ENCODE peak calls at places on chromosome 5, in ten cellular contexts. One of them, this sample, is unnamed.

GRCh38 chr5:68187268-68188055 is 28.1 kb upstream of the PIK3R1 start:
- DNase-seq in psoas muscle: peak
- DNase-seq in IMR-90: peak
- DNase-seq in cardiac muscle cell: peak
- DNase-seq in breast epithelium: no peak
- DNase-seq in HepG2: no peak
- DNase-seq in upper lobe of right lung: peak
- DNase-seq in fibroblast of lung: peak
- DNase-seq in sigmoid colon: peak
- DNase-seq in A549: no peak
- DNase-seq in this sample: no peak

GRCh38 chr5:84825616-84826015 is 440.9 kb upstream of the EDIL3 start:
- DNase-seq in psoas muscle: no peak
- DNase-seq in IMR-90: peak
- DNase-seq in cardiac muscle cell: no peak
- DNase-seq in breast epithelium: no peak
- DNase-seq in HepG2: no peak
- DNase-seq in upper lobe of right lung: no peak
- DNase-seq in fibroblast of lung: peak
- DNase-seq in sigmoid colon: no peak
- DNase-seq in A549: no peak
- DNase-seq in this sample: no peak

GRCh38 chr5:88883566-88884434 is 816 bp upstream of the MEF2C start:
- DNase-seq in psoas muscle: peak
- DNase-seq in IMR-90: peak
- DNase-seq in cardiac muscle cell: peak
- DNase-seq in breast epithelium: no peak
- DNase-seq in HepG2: no peak
- DNase-seq in upper lobe of right lung: peak
- DNase-seq in fibroblast of lung: peak
- DNase-seq in sigmoid colon: peak
- DNase-seq in A549: no peak
- DNase-seq in this sample: no peak

GRCh38 chr5:63563008-63563917 is 399.0 kb downstream of the HTR1A start:
- DNase-seq in psoas muscle: no peak
- DNase-seq in IMR-90: no peak
- DNase-seq in cardiac muscle cell: no peak
- DNase-seq in breast epithelium: no peak
- DNase-seq in HepG2: no peak
- DNase-seq in upper lobe of right lung: no peak
- DNase-seq in fibroblast of lung: no peak
- DNase-seq in sigmoid colon: no peak
- DNase-seq in A549: no peak
- DNase-seq in this sample: no peak

GRCh38 chr5:40401281-40401680 is 278.4 kb upstream of the PTGER4 start:
- DNase-seq in psoas muscle: no peak
- DNase-seq in IMR-90: no peak
- DNase-seq in cardiac muscle cell: no peak
- DNase-seq in breast epithelium: no peak
- DNase-seq in HepG2: no peak
- DNase-seq in upper lobe of right lung: no peak
- DNase-seq in fibroblast of lung: no peak
- DNase-seq in sigmoid colon: no peak
- DNase-seq in A549: no peak
- DNase-seq in this sample: no peak

GRCh38 chr5:122661496-122662180 is 113.2 kb upstream of the SNX2 start:
- DNase-seq in psoas muscle: no peak
- DNase-seq in IMR-90: no peak
- DNase-seq in cardiac muscle cell: no peak
- DNase-seq in breast epithelium: no peak
- DNase-seq in HepG2: no peak
- DNase-seq in upper lobe of right lung: no peak
- DNase-seq in fibroblast of lung: peak
- DNase-seq in sigmoid colon: no peak
- DNase-seq in A549: no peak
- DNase-seq in this sample: no peak

GRCh38 chr5:57171818-57172465 is 1.9 kb upstream of the GPBP1 start:
- DNase-seq in psoas muscle: no peak
- DNase-seq in IMR-90: peak
- DNase-seq in cardiac muscle cell: no peak
- DNase-seq in breast epithelium: no peak
- DNase-seq in HepG2: no peak
- DNase-seq in upper lobe of right lung: peak
- DNase-seq in fibroblast of lung: peak
- DNase-seq in sigmoid colon: no peak
- DNase-seq in A549: no peak
- DNase-seq in this sample: no peak

GRCh38 chr5:138354387-138354786 is 1.9 kb downstream of the KDM3B start:
- DNase-seq in psoas muscle: no peak
- DNase-seq in IMR-90: no peak
- DNase-seq in cardiac muscle cell: no peak
- DNase-seq in breast epithelium: no peak
- DNase-seq in HepG2: no peak
- DNase-seq in upper lobe of right lung: no peak
- DNase-seq in fibroblast of lung: no peak
- DNase-seq in sigmoid colon: no peak
- DNase-seq in A549: no peak
- DNase-seq in this sample: no peak

GRCh38 chr5:147949711-147950573 is 43.6 kb upstream of the C5orf46 start:
- DNase-seq in psoas muscle: no peak
- DNase-seq in IMR-90: peak
- DNase-seq in cardiac muscle cell: peak
- DNase-seq in breast epithelium: no peak
- DNase-seq in HepG2: peak
- DNase-seq in upper lobe of right lung: no peak
- DNase-seq in fibroblast of lung: peak
- DNase-seq in sigmoid colon: no peak
- DNase-seq in A549: peak
- DNase-seq in this sample: peak

GRCh38 chr5:71830626-71831539 is 111.8 kb downstream of the CARTPT start:
- DNase-seq in psoas muscle: peak
- DNase-seq in IMR-90: peak
- DNase-seq in cardiac muscle cell: peak
- DNase-seq in breast epithelium: no peak
- DNase-seq in HepG2: no peak
- DNase-seq in upper lobe of right lung: peak
- DNase-seq in fibroblast of lung: peak
- DNase-seq in sigmoid colon: peak
- DNase-seq in A549: no peak
- DNase-seq in this sample: peak

GRCh38 chr5:75049581-75050274 is 2.6 kb downstream of the GCNT4 start:
- DNase-seq in psoas muscle: no peak
- DNase-seq in IMR-90: peak
- DNase-seq in cardiac muscle cell: peak
- DNase-seq in breast epithelium: no peak
- DNase-seq in HepG2: peak
- DNase-seq in upper lobe of right lung: no peak
- DNase-seq in fibroblast of lung: peak
- DNase-seq in sigmoid colon: no peak
- DNase-seq in A549: peak
- DNase-seq in this sample: peak

GRCh38 chr5:40733842-40734563 is 21.8 kb downstream of the TTC33 start:
- DNase-seq in psoas muscle: no peak
- DNase-seq in IMR-90: no peak
- DNase-seq in cardiac muscle cell: no peak
- DNase-seq in breast epithelium: no peak
- DNase-seq in HepG2: no peak
- DNase-seq in upper lobe of right lung: no peak
- DNase-seq in fibroblast of lung: no peak
- DNase-seq in sigmoid colon: no peak
- DNase-seq in A549: no peak
- DNase-seq in this sample: no peak

GRCh38 chr5:168291281-168291960 is at the start of gene WWC1:
- DNase-seq in psoas muscle: peak
- DNase-seq in IMR-90: peak
- DNase-seq in cardiac muscle cell: peak
- DNase-seq in breast epithelium: peak
- DNase-seq in HepG2: peak
- DNase-seq in upper lobe of right lung: peak
- DNase-seq in fibroblast of lung: peak
- DNase-seq in sigmoid colon: no peak
- DNase-seq in A549: peak
- DNase-seq in this sample: peak

GRCh38 chr5:456351-457194 is 13.6 kb downstream of the EXOC3 start:
- DNase-seq in psoas muscle: no peak
- DNase-seq in IMR-90: no peak
- DNase-seq in cardiac muscle cell: no peak
- DNase-seq in breast epithelium: peak
- DNase-seq in HepG2: no peak
- DNase-seq in upper lobe of right lung: peak
- DNase-seq in fibroblast of lung: peak
- DNase-seq in sigmoid colon: peak
- DNase-seq in A549: no peak
- DNase-seq in this sample: no peak

GRCh38 chr5:137734962-137735530 is 843 bp downstream of the KLHL3 start:
- DNase-seq in psoas muscle: no peak
- DNase-seq in IMR-90: peak
- DNase-seq in cardiac muscle cell: peak
- DNase-seq in breast epithelium: no peak
- DNase-seq in HepG2: no peak
- DNase-seq in upper lobe of right lung: peak
- DNase-seq in fibroblast of lung: peak
- DNase-seq in sigmoid colon: peak
- DNase-seq in A549: no peak
- DNase-seq in this sample: no peak

GRCh38 chr5:122985954-122986721 is 50.4 kb downstream of the PPIC start:
- DNase-seq in psoas muscle: no peak
- DNase-seq in IMR-90: no peak
- DNase-seq in cardiac muscle cell: no peak
- DNase-seq in breast epithelium: no peak
- DNase-seq in HepG2: no peak
- DNase-seq in upper lobe of right lung: no peak
- DNase-seq in fibroblast of lung: no peak
- DNase-seq in sigmoid colon: no peak
- DNase-seq in A549: no peak
- DNase-seq in this sample: no peak

GRCh38 chr5:153489611-153490010 is 859 bp upstream of the GRIA1 start:
- DNase-seq in psoas muscle: no peak
- DNase-seq in IMR-90: peak
- DNase-seq in cardiac muscle cell: no peak
- DNase-seq in breast epithelium: no peak
- DNase-seq in HepG2: no peak
- DNase-seq in upper lobe of right lung: no peak
- DNase-seq in fibroblast of lung: peak
- DNase-seq in sigmoid colon: no peak
- DNase-seq in A549: no peak
- DNase-seq in this sample: no peak
- H3K4me3 ChIP-seq in psoas muscle: no peak
- H3K4me3 ChIP-seq in IMR-90: no peak
- H3K4me3 ChIP-seq in cardiac muscle cell: no peak
- H3K4me3 ChIP-seq in breast epithelium: no peak
- H3K4me3 ChIP-seq in HepG2: no peak
- H3K4me3 ChIP-seq in upper lobe of right lung: no peak
- H3K4me3 ChIP-seq in fibroblast of lung: no peak
- H3K4me3 ChIP-seq in sigmoid colon: no peak
- H3K4me3 ChIP-seq in A549: no peak
- H3K4me3 ChIP-seq in this sample: no peak

DNA sequence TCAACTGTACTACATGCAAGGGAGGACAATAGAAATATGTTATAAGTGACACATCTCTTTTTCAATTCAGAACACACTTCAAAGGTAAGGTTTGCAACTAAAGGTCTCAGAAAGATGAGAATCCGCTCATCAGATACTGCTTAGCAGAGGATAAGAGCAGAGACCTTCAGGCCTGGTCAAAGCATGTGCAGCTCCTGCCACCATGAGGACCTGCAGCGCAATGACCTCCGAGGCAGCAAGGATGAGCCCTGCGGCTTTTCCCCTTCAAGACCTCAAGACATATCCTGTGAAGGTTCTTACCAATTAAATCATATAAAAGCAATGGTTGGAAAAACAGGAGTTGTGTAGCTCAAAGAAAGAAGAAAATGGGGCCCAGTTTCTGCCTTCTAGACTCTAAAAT is 135.8 kb downstream of the TRIM36 start:
- DNase-seq in psoas muscle: no peak
- DNase-seq in IMR-90: no peak
- DNase-seq in cardiac muscle cell: peak
- DNase-seq in breast epithelium: no peak
- DNase-seq in HepG2: peak
- DNase-seq in upper lobe of right lung: no peak
- DNase-seq in fibroblast of lung: no peak
- DNase-seq in sigmoid colon: no peak
- DNase-seq in A549: no peak
- DNase-seq in this sample: peak
- TF ChIP-seq CTCF in psoas muscle: no peak
- TF ChIP-seq CTCF in IMR-90: peak
- TF ChIP-seq CTCF in cardiac muscle cell: no peak
- TF ChIP-seq CTCF in breast epithelium: no peak
- TF ChIP-seq CTCF in HepG2: peak
- TF ChIP-seq CTCF in upper lobe of right lung: no peak
- TF ChIP-seq CTCF in fibroblast of lung: no peak
- TF ChIP-seq CTCF in sigmoid colon: no peak
- TF ChIP-seq CTCF in A549: no peak
- TF ChIP-seq CTCF in this sample: peak

GRCh38 chr5:150904479-150905311 is at the start of gene ZNF300:
- DNase-seq in psoas muscle: peak
- DNase-seq in IMR-90: peak
- DNase-seq in cardiac muscle cell: peak
- DNase-seq in breast epithelium: peak
- DNase-seq in HepG2: peak
- DNase-seq in upper lobe of right lung: peak
- DNase-seq in fibroblast of lung: peak
- DNase-seq in sigmoid colon: peak
- DNase-seq in A549: peak
- DNase-seq in this sample: peak

GRCh38 chr5:150901446-150901845 is 3.3 kb downstream of the ZNF300 start:
- DNase-seq in psoas muscle: no peak
- DNase-seq in IMR-90: no peak
- DNase-seq in cardiac muscle cell: no peak
- DNase-seq in breast epithelium: no peak
- DNase-seq in HepG2: no peak
- DNase-seq in upper lobe of right lung: no peak
- DNase-seq in fibroblast of lung: no peak
- DNase-seq in sigmoid colon: no peak
- DNase-seq in A549: no peak
- DNase-seq in this sample: no peak

DNA sequence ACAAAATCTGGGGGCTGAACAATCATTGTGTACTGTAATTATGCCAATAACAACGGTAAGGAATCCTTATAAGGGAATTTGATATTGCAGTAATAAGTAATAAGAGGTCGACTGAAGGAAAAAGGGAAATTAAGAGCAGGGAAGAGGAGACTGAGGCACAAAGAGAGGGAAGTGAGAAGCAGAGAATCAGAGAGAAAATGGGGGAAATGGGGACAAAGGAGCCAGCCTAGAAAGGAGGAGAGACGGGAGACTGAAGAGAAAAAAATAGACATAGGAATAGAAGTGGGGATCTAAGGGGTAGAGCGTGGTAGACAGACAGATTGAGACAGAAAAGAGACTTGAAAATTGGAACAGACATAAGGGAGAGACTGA is 518 bp upstream of the ZNF300 start:
- DNase-seq in psoas muscle: no peak
- DNase-seq in IMR-90: no peak
- DNase-seq in cardiac muscle cell: no peak
- DNase-seq in breast epithelium: no peak
- DNase-seq in HepG2: no peak
- DNase-seq in upper lobe of right lung: no peak
- DNase-seq in fibroblast of lung: no peak
- DNase-seq in sigmoid colon: no peak
- DNase-seq in A549: no peak
- DNase-seq in this sample: no peak
- H3K4me3 ChIP-seq in psoas muscle: peak
- H3K4me3 ChIP-seq in IMR-90: peak
- H3K4me3 ChIP-seq in cardiac muscle cell: peak
- H3K4me3 ChIP-seq in breast epithelium: peak
- H3K4me3 ChIP-seq in HepG2: peak
- H3K4me3 ChIP-seq in upper lobe of right lung: peak
- H3K4me3 ChIP-seq in fibroblast of lung: peak
- H3K4me3 ChIP-seq in sigmoid colon: peak
- H3K4me3 ChIP-seq in A549: peak
- H3K4me3 ChIP-seq in this sample: peak

GRCh38 chr5:117286813-117287212 is 712.2 kb upstream of the SEMA6A start:
- DNase-seq in psoas muscle: no peak
- DNase-seq in IMR-90: no peak
- DNase-seq in cardiac muscle cell: no peak
- DNase-seq in breast epithelium: no peak
- DNase-seq in HepG2: no peak
- DNase-seq in upper lobe of right lung: no peak
- DNase-seq in fibroblast of lung: no peak
- DNase-seq in sigmoid colon: no peak
- DNase-seq in A549: no peak
- DNase-seq in this sample: no peak
- TF ChIP-seq CTCF in psoas muscle: no peak
- TF ChIP-seq CTCF in IMR-90: no peak
- TF ChIP-seq CTCF in cardiac muscle cell: no peak
- TF ChIP-seq CTCF in breast epithelium: no peak
- TF ChIP-seq CTCF in HepG2: no peak
- TF ChIP-seq CTCF in upper lobe of right lung: no peak
- TF ChIP-seq CTCF in fibroblast of lung: no peak
- TF ChIP-seq CTCF in sigmoid colon: no peak
- TF ChIP-seq CTCF in A549: no peak
- TF ChIP-seq CTCF in this sample: no peak

This sample was measured in LNCaP clone FGC.